ENCODE peak calls at places on chromosomes 11 and 22, in ten cellular contexts. T is GM23338, H is uterus, P is mucosa of descending colon, D is kidney, K is psoas muscle, G is upper lobe of right lung, S is aorta, N is brain microvascular endothelial cell, M is adrenal gland. Y is an unnamed sample.

GRCh38 chr22:39994046-39994565 is 648 bp upstream of the FAM83F start:
- DNase-seq in H (no peak), T (no peak), N (no peak), S (no peak), K (no peak), P (no peak), G (no peak), D (peak; percentile 48), M (no peak), Y (no peak)

GRCh38 chr11:117186431-117186761 is 7.9 kb downstream of the SIDT2 start:
- DNase-seq in S (no peak), H (no peak), N (no peak), K (peak; percentile 26), M (no peak), D (peak; percentile 24), P (no peak), G (no peak), T (no peak), Y (peak; percentile 22)

GRCh38 chr11:85821636-85822035 is 10.7 kb upstream of the SYTL2 start:
- DNase-seq in T (no peak), H (no peak), S (no peak), M (no peak), P (peak; percentile 72), G (no peak), N (peak; percentile 32), D (no peak), K (no peak), Y (no peak)

GRCh38 chr11:13924801-13925327 is 37.7 kb upstream of the SPON1 start:
- DNase-seq in S (no peak), T (no peak), P (no peak), G (no peak), D (no peak), M (no peak), H (no peak), K (no peak), N (no peak), Y (no peak)

GRCh38 chr11:22828373-22828772 is 1.2 kb downstream of the SVIP start:
- DNase-seq in K (no peak), T (no peak), N (no peak), D (no peak), S (no peak), H (no peak), P (no peak), M (no peak), G (no peak), Y (no peak)

GRCh38 chr22:48342016-48342415 is 1485.7 kb downstream of the BRD1 start:
- DNase-seq in M (no peak), K (peak; percentile 28), N (no peak), P (no peak), H (no peak), G (no peak), D (peak; percentile 49), S (no peak), T (no peak), Y (peak; percentile 33)

GRCh38 chr11:2314525-2315394 is 12.9 kb downstream of the TSPAN32 start:
- DNase-seq in D (peak; percentile 96), G (peak; percentile 83), H (peak; percentile 93), S (peak; percentile 95), K (peak; percentile 81), T (no peak), M (peak; percentile 65), P (peak; percentile 58), N (peak; percentile 19), Y (peak; percentile 31)

GRCh38 chr22:38513063-38513462 is 7.0 kb upstream of the DDX17 start:
- DNase-seq in M (no peak), P (peak; percentile 36), N (no peak), S (no peak), H (no peak), G (no peak), K (no peak), D (no peak), T (peak; percentile 74), Y (peak; percentile 69)

GRCh38 chr22:19522190-19522880 is 1.9 kb downstream of the CLDN5 start:
- DNase-seq in H (no peak), S (no peak), D (no peak), G (no peak), K (no peak), T (no peak), M (no peak), P (no peak), N (no peak), Y (peak; percentile 73)

GRCh38 chr22:19522881-19523239 is 1.4 kb downstream of the CLDN5 start:
- DNase-seq in N (no peak), T (no peak), S (no peak), H (no peak), P (no peak), G (no peak), M (no peak), K (no peak), D (no peak), Y (no peak)

GRCh38 chr22:19525116-19525660 is 978 bp upstream of the CLDN5 start:
- DNase-seq in S (no peak), M (no peak), P (no peak), H (no peak), N (no peak), K (no peak), G (no peak), T (no peak), D (no peak), Y (no peak)

GRCh38 chr22:19524170-19525115 is at the start of gene CLDN5:
- DNase-seq in K (peak; percentile 74), N (no peak), G (no peak), S (no peak), M (peak; percentile 38), H (peak; percentile 37), T (peak; percentile 82), P (peak; percentile 9), D (no peak), Y (peak; percentile 97)

DNA sequence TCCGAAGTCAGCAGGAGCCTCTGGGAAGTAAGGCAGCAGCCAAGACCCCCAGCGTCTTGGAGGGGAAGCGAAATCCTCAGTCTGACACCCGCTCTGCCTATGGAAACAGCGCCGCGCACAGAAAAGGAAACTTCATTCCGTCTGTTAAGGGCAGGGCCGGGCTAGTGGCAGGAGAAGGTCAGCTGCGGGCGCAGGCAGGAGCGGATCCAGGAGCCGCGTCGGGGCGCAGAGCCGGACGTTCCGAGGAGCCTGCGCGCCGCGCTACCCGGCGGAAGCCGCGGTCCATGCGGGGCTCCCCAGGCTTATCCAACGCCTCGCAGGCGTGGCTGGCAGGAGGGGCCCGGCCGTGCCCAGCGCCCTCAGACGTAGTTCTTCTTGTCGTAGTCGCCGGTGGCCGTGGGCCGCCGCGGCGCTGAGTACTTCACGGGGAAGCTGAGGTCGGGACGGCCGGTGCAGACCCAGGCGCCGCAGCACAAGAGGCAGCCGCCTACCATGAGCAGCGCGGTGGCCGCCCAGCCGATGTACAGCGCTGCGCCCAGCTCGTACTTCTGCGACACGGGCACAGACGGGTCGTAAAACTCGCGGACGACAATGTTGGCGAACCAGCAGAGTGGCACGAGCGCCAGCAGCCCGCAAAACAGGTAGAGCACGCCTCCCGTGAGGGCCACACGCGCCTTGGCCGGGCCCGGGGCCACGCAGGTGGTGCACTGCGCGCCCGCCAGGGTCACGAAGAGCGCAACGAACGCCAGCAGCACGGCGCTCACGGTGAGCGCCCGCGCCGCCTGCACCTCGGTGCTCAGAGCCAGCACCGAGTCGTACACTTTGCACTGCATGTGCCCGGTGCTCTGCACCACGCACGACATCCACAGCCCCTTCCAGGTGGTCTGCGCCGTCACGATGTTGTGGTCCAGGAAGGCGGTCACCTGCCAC is 705 bp downstream of the CLDN5 start:
- DNase-seq in N (no peak), D (no peak), S (no peak), K (no peak), T (peak; percentile 86), H (no peak), M (no peak), P (no peak), G (no peak), Y (peak; percentile 89)
- H3K4me3 ChIP-seq in N (peak overlapping the region; percentile 43), D (peak overlapping the region; percentile 42), S (no peak overlapping the region), K (peak overlapping the region; percentile 64), T (peak overlapping the region; percentile 64), H (peak overlapping the region; percentile 39), M (no peak overlapping the region), P (no peak overlapping the region), G (peak overlapping the region; percentile 49), Y (peak overlapping the region; percentile 53)

GRCh38 chr11:64771861-64772260 is 6.5 kb downstream of the SF1 start:
- DNase-seq in K (no peak), S (no peak), P (no peak), M (no peak), D (no peak), G (no peak), N (no peak), H (no peak), T (no peak), Y (no peak)
- H3K36me3 ChIP-seq in K (peaks cover 100% of the 10 kb centered on the region), S (peaks cover 20% of the 10 kb centered on the region), P (peaks cover 56% of the 10 kb centered on the region), M (no peaks in the 10 kb centered on the region), D (peaks cover 85% of the 10 kb centered on the region), G (peaks cover 100% of the 10 kb centered on the region), N (peaks cover 96% of the 10 kb centered on the region), H (no peaks in the 10 kb centered on the region), T (peaks cover 98% of the 10 kb centered on the region), Y (peaks cover 89% of the 10 kb centered on the region)

GRCh38 chr11:107928046-107928766 is at the start of gene RAB39A:
- DNase-seq in H (peak; percentile 28), M (peak; percentile 91), S (peak; percentile 95), T (peak; percentile 99), K (peak; percentile 89), P (peak; percentile 93), D (peak; percentile 93), N (peak; percentile 95), G (peak; percentile 95), Y (peak; percentile 99)

GRCh38 chr11:107928767-107929507 is 689 bp downstream of the RAB39A start:
- DNase-seq in D (peak; percentile 71), K (peak; percentile 50), N (no peak), T (peak; percentile 65), G (no peak), H (no peak), P (peak; percentile 30), S (peak; percentile 56), M (peak; percentile 28), Y (peak; percentile 80)

GRCh38 chr11:107924306-107924705 is 3.9 kb upstream of the RAB39A start:
- DNase-seq in G (no peak), H (no peak), K (no peak), D (no peak), M (no peak), N (no peak), T (no peak), P (no peak), S (no peak), Y (no peak)

GRCh38 chr11:107929611-107930200 is 1.5 kb downstream of the RAB39A start:
- DNase-seq in K (no peak), T (peak; percentile 44), P (no peak), N (no peak), G (no peak), H (no peak), S (no peak), M (no peak), D (no peak), Y (peak; percentile 36)

GRCh38 chr11:107927559-107927958 is 689 bp upstream of the RAB39A start:
- DNase-seq in N (no peak), S (no peak), D (no peak), P (no peak), K (no peak), T (no peak), M (no peak), H (no peak), G (no peak), Y (no peak)
- H3K4me3 ChIP-seq in N (peak overlapping the region; percentile 27), S (no peak overlapping the region), D (peak overlapping the region; percentile 59), P (no peak overlapping the region), K (peak overlapping the region; percentile 57), T (peak overlapping the region; percentile 43), M (no peak overlapping the region), H (no peak overlapping the region), G (peak overlapping the region; percentile 54), Y (peak overlapping the region; percentile 23)

DNA sequence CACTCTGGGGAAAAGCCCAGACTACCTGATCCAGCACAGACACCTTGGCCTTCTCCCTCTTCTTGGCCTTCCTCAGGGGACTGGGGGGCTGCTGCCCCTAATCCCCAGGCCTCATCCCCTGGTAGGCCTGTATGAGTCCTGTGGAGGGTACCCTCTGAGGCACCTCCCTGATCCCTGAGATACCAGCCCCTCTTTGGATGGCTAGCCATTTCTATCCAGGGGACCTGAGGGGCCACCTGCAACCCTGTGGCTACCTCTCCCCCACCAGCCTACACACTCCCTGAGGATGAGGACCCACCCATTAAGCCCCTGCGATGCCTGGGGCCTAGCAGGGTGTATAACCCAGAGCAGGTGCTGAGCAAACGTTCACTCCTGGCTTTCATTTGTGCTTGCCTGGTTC is 54.6 kb downstream of the HIRA start:
- DNase-seq in H (no peak), D (no peak), P (no peak), K (no peak), T (no peak), S (no peak), N (no peak), G (no peak), M (no peak), Y (no peak)
- H3K36me3 ChIP-seq in H (no peaks in the 10 kb centered on the region), D (peaks cover 43% of the 10 kb centered on the region), P (peaks cover 3% of the 10 kb centered on the region), K (peaks cover 86% of the 10 kb centered on the region), T (peaks cover 26% of the 10 kb centered on the region), S (peaks cover 4% of the 10 kb centered on the region), N (peaks cover 64% of the 10 kb centered on the region), G (peaks cover 94% of the 10 kb centered on the region), M (no peaks in the 10 kb centered on the region), Y (peaks cover 37% of the 10 kb centered on the region)

Y was measured in H7.